ENCODE peak calls at places on chromosomes 11 and 22, in five cellular contexts. Z is stomach, B is nephron progenitor cell, L is lower leg skin, E is PC-3. H is an unnamed sample.

GRCh38 chr11:32947985-32948384 is 55.4 kb downstream of the QSER1 start:
- DNase-seq in Z (no peak), B (no peak), L (no peak), E (no peak), H (no peak)

GRCh38 chr11:64566042-64566914 is 24.7 kb upstream of the SLC22A12 start:
- DNase-seq in Z (peak), B (peak), L (peak), E (peak), H (no peak)

GRCh38 chr11:111067994-111068393 is 177.5 kb upstream of the POU2AF2 start:
- DNase-seq in Z (no peak), B (no peak), L (no peak), E (no peak), H (no peak)

GRCh38 chr11:66491315-66491935 is 11.2 kb downstream of the DPP3 start:
- DNase-seq in Z (no peak), B (peak), L (no peak), E (no peak), H (no peak)

GRCh38 chr11:33959855-33960400 is 68.1 kb upstream of the LMO2 start:
- DNase-seq in Z (no peak), B (no peak), L (no peak), E (no peak), H (no peak)

GRCh38 chr11:67373916-67374570 is 645 bp upstream of the CLCF1 start:
- DNase-seq in Z (peak), B (peak), L (peak), E (peak), H (peak)

GRCh38 chr22:33381531-33382406 is 323.6 kb upstream of the SYN3 start:
- DNase-seq in Z (no peak), B (no peak), L (no peak), E (no peak), H (no peak)

GRCh38 chr11:69014084-69014935 is 1.3 kb upstream of the MRGPRF start:
- DNase-seq in Z (peak), B (peak), L (no peak), E (no peak), H (no peak)

GRCh38 chr11:76566811-76567210 is 103.7 kb downstream of the LRRC32 start:
- DNase-seq in Z (no peak), B (no peak), L (no peak), E (no peak), H (no peak)

GRCh38 chr22:32202539-32203180 is 2.2 kb downstream of the RFPL2 start:
- DNase-seq in Z (peak), B (peak), L (no peak), E (peak), H (no peak)

GRCh38 chr22:45807156-45807915 is 135.7 kb downstream of the ATXN10 start:
- DNase-seq in Z (no peak), B (no peak), L (no peak), E (peak), H (no peak)

GRCh38 chr22:22609271-22609670 is 35.1 kb upstream of the GGTLC2 start:
- DNase-seq in Z (no peak), B (peak), L (no peak), E (no peak), H (no peak)

GRCh38 chr11:118342503-118343161 is at the start of gene CD3D:
- DNase-seq in Z (no peak), B (no peak), L (no peak), E (no peak), H (no peak)

GRCh38 chr11:624705-625635 is at the start of gene CDHR5:
- DNase-seq in Z (no peak), B (peak), L (no peak), E (no peak), H (no peak)

GRCh38 chr11:41799747-41800146 is 340.3 kb upstream of the LRRC4C start:
- DNase-seq in Z (no peak), B (no peak), L (no peak), E (no peak), H (no peak)

GRCh38 chr22:45425101-45425500 is 11.6 kb downstream of the RIBC2 start:
- DNase-seq in Z (no peak), B (no peak), L (no peak), E (no peak), H (peak)

GRCh38 chr11:76134239-76134638 is 72.1 kb downstream of the WNT11 start:
- DNase-seq in Z (no peak), B (no peak), L (no peak), E (no peak), H (no peak)

GRCh38 chr11:36227044-36227443 is 62.2 kb downstream of the COMMD9 start:
- DNase-seq in Z (no peak), B (no peak), L (no peak), E (no peak), H (no peak)

GRCh38 chr11:78451371-78452150 is 33.9 kb upstream of the GAB2 start:
- DNase-seq in Z (no peak), B (no peak), L (no peak), E (no peak), H (no peak)

GRCh38 chr11:122235615-122236014 is 119.6 kb upstream of the BLID start:
- DNase-seq in Z (no peak), B (peak), L (no peak), E (peak), H (no peak)

GRCh38 chr11:8834379-8834778 is 76.6 kb upstream of the AKIP1 start:
- DNase-seq in Z (no peak), B (no peak), L (no peak), E (no peak), H (peak)

GRCh38 chr22:24997023-24997422 is 44.5 kb downstream of the KIAA1671 start:
- DNase-seq in Z (no peak), B (no peak), L (no peak), E (no peak), H (no peak)

GRCh38 chr11:115709297-115709696 is 205.1 kb upstream of the CADM1 start:
- DNase-seq in Z (no peak), B (no peak), L (no peak), E (no peak), H (no peak)

GRCh38 chr11:74380746-74381439 is 17.3 kb downstream of the PGM2L1 start:
- DNase-seq in Z (peak), B (no peak), L (no peak), E (peak), H (no peak)

GRCh38 chr11:66240781-66241136 is 27.7 kb upstream of the RAB1B start:
- DNase-seq in Z (no peak), B (no peak), L (no peak), E (no peak), H (no peak)

GRCh38 chr11:86303257-86303656 is 1.2 kb downstream of the HIKESHI start:
- DNase-seq in Z (no peak), B (no peak), L (no peak), E (no peak), H (no peak)

GRCh38 chr22:37503850-37504249 is 15.4 kb downstream of the CARD10 start:
- DNase-seq in Z (peak), B (no peak), L (no peak), E (no peak), H (no peak)

GRCh38 chr22:45221201-45221600 is 19.5 kb downstream of the KIAA0930 start:
- DNase-seq in Z (no peak), B (no peak), L (no peak), E (no peak), H (no peak)

GRCh38 chr11:2474059-2474901 is 29.5 kb downstream of the KCNQ1 start:
- DNase-seq in Z (peak), B (no peak), L (no peak), E (no peak), H (peak)

GRCh38 chr22:20922141-20922751 is 5.0 kb downstream of the CRKL start:
- DNase-seq in Z (no peak), B (no peak), L (no peak), E (peak), H (no peak)

GRCh38 chr22:41538583-41538982 is 5.7 kb downstream of the POLR3H start:
- DNase-seq in Z (no peak), B (no peak), L (no peak), E (no peak), H (no peak)

GRCh38 chr11:64206457-64207246 is at the start of gene FERMT3:
- DNase-seq in Z (peak), B (no peak), L (peak), E (no peak), H (no peak)

GRCh38 chr22:47695176-47695575 is 932.7 kb downstream of the TBC1D22A start:
- DNase-seq in Z (no peak), B (no peak), L (no peak), E (no peak), H (peak)

GRCh38 chr11:69912161-69912910 is 93.1 kb upstream of the FGF3 start:
- DNase-seq in Z (no peak), B (peak), L (no peak), E (no peak), H (no peak)

GRCh38 chr11:30533445-30533947 is 52.7 kb downstream of the MPPED2 start:
- DNase-seq in Z (no peak), B (no peak), L (no peak), E (no peak), H (no peak)

DNA sequence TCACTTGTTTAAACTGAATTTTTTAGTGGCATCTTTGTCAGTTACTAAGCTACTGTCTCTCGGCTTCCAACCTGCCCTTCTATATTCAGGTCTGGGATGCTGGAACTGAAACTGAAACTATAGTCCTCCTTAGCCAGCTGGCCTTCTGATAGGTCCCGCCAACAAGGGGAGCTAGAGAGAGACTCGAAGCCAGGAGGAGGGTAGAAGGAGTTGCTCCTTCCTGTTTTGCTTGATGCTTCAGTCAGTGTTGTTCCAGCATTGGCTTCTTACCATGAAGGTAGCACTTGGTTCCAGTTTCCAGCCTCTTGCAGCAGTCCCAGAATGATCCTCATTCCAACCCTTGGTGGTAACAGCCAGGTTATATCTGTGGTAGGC is 32.9 kb upstream of the HORMAD2 start:
- DNase-seq in Z (no peak), B (no peak), L (no peak), E (no peak), H (no peak)
- TF ChIP-seq CTCF in Z (no peak), B (no peak), L (no peak), E (no peak), H (no peak)

DNA sequence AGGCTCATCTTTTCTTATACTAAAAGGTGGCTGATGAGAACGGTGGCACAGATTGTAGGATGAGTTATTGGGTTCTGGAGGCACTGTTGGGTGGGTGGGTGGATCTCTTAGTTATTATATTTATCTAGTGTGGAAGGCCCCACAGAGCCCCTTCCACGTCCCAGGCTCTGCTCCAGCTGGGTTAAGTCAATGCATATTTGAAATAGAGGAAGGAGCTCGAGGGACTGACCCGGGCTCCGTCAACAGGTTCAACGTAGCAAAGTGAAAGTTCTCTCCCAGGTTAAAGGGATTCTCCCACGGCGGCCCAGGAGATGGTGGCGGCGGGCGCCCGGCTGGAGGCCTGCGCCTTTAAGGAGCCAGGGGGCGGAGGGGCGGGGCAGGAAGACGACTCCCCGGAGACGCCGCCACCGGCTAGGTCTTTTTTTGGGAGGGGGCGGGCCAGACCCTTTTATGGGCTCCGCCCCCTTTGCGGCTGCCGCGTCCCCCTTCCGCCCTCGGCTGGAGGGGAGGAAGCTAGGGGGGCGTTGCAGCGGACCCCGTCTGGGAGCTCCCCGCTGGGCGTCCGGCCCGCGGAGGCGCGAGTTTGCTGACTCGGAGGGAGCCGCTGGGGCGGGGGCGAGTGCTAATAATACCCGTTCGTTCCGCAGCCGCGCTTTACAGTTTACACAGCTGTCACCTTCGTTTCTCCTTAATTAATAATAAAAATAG is 1.5 kb upstream of the INPPL1 start:
- DNase-seq in Z (peak), B (peak), L (peak), E (peak), H (peak)
- TF ChIP-seq CTCF in Z (no peak), B (no peak), L (no peak), E (no peak), H (peak)

GRCh38 chr22:35711336-35711735 is 6.3 kb upstream of the APOL5 start:
- DNase-seq in Z (no peak), B (no peak), L (no peak), E (no peak), H (no peak)

GRCh38 chr22:35708917-35709316 is 8.8 kb upstream of the APOL5 start:
- DNase-seq in Z (no peak), B (no peak), L (no peak), E (no peak), H (no peak)

GRCh38 chr22:35708453-35708852 is 9.2 kb upstream of the APOL5 start:
- DNase-seq in Z (no peak), B (no peak), L (no peak), E (no peak), H (no peak)

GRCh38 chr22:35717572-35717971 is at the start of gene APOL5:
- DNase-seq in Z (no peak), B (no peak), L (no peak), E (no peak), H (no peak)

DNA sequence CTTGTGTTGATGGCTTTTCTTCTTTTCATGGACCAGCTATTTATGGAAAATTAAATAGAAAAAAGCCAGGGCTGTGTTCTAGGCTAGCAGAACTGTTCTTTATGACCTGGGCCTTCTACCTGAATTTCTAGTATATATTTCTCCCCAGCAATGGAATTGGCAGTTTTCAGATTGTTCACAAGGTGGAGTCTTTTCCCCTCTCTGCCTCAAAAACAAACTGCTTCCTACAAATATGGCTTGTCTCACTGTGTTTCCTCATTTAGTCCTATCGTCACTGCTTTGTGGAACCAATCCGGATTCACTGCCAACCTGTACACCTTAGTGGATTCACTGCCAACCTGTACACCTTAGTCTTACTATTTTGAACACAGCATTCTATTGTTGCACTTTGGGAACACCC is 5.0 kb upstream of the APOL5 start:
- DNase-seq in Z (no peak), B (no peak), L (no peak), E (no peak), H (no peak)
- TF ChIP-seq CTCF in Z (no peak), B (no peak), L (no peak), E (no peak), H (no peak)

DNA sequence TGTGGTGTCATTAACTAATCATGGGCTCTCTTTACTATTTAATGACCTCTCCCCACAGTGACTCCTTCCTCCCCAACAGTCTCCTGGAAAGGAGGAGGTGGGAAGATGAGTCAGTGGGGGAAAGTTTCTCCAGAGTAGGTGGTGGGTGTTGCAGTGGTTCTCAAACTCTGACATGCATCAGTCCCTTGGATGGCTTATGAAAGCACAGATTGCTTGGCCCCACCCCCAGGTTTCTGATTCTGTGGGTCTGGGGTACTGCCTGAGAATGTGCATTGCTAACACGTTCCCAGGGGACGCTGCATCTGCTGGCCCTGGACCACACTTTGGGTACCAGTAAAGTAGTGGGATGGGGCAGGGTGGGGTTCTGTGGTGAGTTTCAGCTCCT is 9.8 kb downstream of the CD82 start:
- DNase-seq in Z (no peak), B (no peak), L (no peak), E (no peak), H (no peak)
- TF ChIP-seq CTCF in Z (no peak), B (no peak), L (no peak), E (no peak), H (no peak)

GRCh38 chr11:23991140-23991539 is 505.7 kb upstream of the LUZP2 start:
- DNase-seq in Z (no peak), B (no peak), L (no peak), E (no peak), H (no peak)

GRCh38 chr11:23990346-23990745 is 506.5 kb upstream of the LUZP2 start:
- DNase-seq in Z (no peak), B (no peak), L (no peak), E (no peak), H (no peak)

GRCh38 chr11:23988381-23989006 is 508.4 kb upstream of the LUZP2 start:
- DNase-seq in Z (no peak), B (no peak), L (no peak), E (peak), H (no peak)
- TF ChIP-seq CTCF in Z (no peak), B (no peak), L (no peak), E (no peak), H (no peak)

DNA sequence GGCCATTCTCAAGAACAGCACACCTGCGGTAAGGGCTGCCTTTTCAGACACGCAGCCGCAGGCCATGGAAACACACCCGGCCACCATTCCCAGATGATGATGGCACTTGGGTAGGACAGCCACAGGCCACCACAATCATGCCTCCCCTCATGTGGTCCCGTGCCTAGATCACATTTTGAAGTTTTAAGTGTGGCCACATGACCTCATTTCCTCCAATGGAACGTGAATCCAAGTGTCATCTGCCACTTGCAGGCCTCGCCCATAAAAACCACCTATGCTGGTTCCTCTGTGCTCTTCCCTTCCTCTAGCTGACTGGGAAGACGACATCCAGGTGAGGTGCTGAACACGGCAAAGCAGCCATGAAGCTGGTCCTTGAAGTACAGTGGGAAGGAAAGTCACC is 44.6 kb upstream of the SLC25A1 start:
- DNase-seq in Z (no peak), B (no peak), L (no peak), E (no peak), H (no peak)
- TF ChIP-seq CTCF in Z (no peak), B (no peak), L (no peak), E (no peak), H (no peak)

GRCh38 chr11:12761029-12761428 is 86.8 kb downstream of the TEAD1 start:
- DNase-seq in Z (no peak), B (no peak), L (no peak), E (peak), H (no peak)
- TF ChIP-seq CTCF in Z (no peak), B (no peak), L (no peak), E (peak), H (peak)

GRCh38 chr11:12773591-12773990 is 99.4 kb downstream of the TEAD1 start:
- DNase-seq in Z (no peak), B (no peak), L (no peak), E (no peak), H (no peak)
- TF ChIP-seq CTCF in Z (no peak), B (no peak), L (no peak), E (no peak), H (no peak)